ENCODE peak calls at places on chromosomes 5 and 9, in seven cellular contexts. One of them, this sample, is unnamed.
A peak's percentile ranks its signal among the peaks of the same experiment; 100 is the strongest.

GRCh38 chr5:82375488-82376294 is 97.5 kb upstream of the RPS23 start:
- DNase-seq in tibial nerve: no peak
- DNase-seq in NT2/D1: no peak
- DNase-seq in effector memory CD4-positive, alpha-beta T cell: no peak
- DNase-seq in BE2C: peak; percentile 16
- DNase-seq in right atrium auricular region: no peak
- DNase-seq in ascending aorta: no peak
- DNase-seq in this sample: no peak

GRCh38 chr5:73901045-73901444 is 275.0 kb downstream of the ARHGEF28 start:
- DNase-seq in tibial nerve: peak; percentile 41
- DNase-seq in NT2/D1: no peak
- DNase-seq in effector memory CD4-positive, alpha-beta T cell: no peak
- DNase-seq in BE2C: no peak
- DNase-seq in right atrium auricular region: no peak
- DNase-seq in ascending aorta: no peak
- DNase-seq in this sample: no peak

GRCh38 chr5:116539222-116539621 is 35.4 kb downstream of the SEMA6A start:
- DNase-seq in tibial nerve: no peak
- DNase-seq in NT2/D1: no peak
- DNase-seq in effector memory CD4-positive, alpha-beta T cell: no peak
- DNase-seq in BE2C: no peak
- DNase-seq in right atrium auricular region: no peak
- DNase-seq in ascending aorta: no peak
- DNase-seq in this sample: no peak

GRCh38 chr9:128555180-128555721 is 2.9 kb downstream of the SPTAN1 start:
- DNase-seq in tibial nerve: no peak
- DNase-seq in NT2/D1: peak; percentile 69
- DNase-seq in effector memory CD4-positive, alpha-beta T cell: no peak
- DNase-seq in BE2C: no peak
- DNase-seq in right atrium auricular region: no peak
- DNase-seq in ascending aorta: no peak
- DNase-seq in this sample: peak; percentile 76

GRCh38 chr5:32170303-32171170 is 3.6 kb downstream of the GOLPH3 start:
- DNase-seq in tibial nerve: no peak
- DNase-seq in NT2/D1: no peak
- DNase-seq in effector memory CD4-positive, alpha-beta T cell: no peak
- DNase-seq in BE2C: no peak
- DNase-seq in right atrium auricular region: peak; percentile 30
- DNase-seq in ascending aorta: no peak
- DNase-seq in this sample: no peak

GRCh38 chr5:142845954-142846398 is 75.8 kb downstream of the ARHGAP26 start:
- DNase-seq in tibial nerve: no peak
- DNase-seq in NT2/D1: no peak
- DNase-seq in effector memory CD4-positive, alpha-beta T cell: no peak
- DNase-seq in BE2C: no peak
- DNase-seq in right atrium auricular region: no peak
- DNase-seq in ascending aorta: no peak
- DNase-seq in this sample: peak; percentile 77

GRCh38 chr5:40983781-40984180 is 74.5 kb downstream of the C7 start:
- DNase-seq in tibial nerve: no peak
- DNase-seq in NT2/D1: no peak
- DNase-seq in effector memory CD4-positive, alpha-beta T cell: no peak
- DNase-seq in BE2C: no peak
- DNase-seq in right atrium auricular region: no peak
- DNase-seq in ascending aorta: no peak
- DNase-seq in this sample: no peak

GRCh38 chr5:39256472-39256871 is 37.1 kb upstream of the FYB1 start:
- DNase-seq in tibial nerve: no peak
- DNase-seq in NT2/D1: no peak
- DNase-seq in effector memory CD4-positive, alpha-beta T cell: no peak
- DNase-seq in BE2C: no peak
- DNase-seq in right atrium auricular region: no peak
- DNase-seq in ascending aorta: no peak
- DNase-seq in this sample: no peak

GRCh38 chr5:153969563-153969895 is 69.2 kb downstream of the FAM114A2 start:
- DNase-seq in tibial nerve: no peak
- DNase-seq in NT2/D1: no peak
- DNase-seq in effector memory CD4-positive, alpha-beta T cell: no peak
- DNase-seq in BE2C: no peak
- DNase-seq in right atrium auricular region: no peak
- DNase-seq in ascending aorta: no peak
- DNase-seq in this sample: no peak

GRCh38 chr9:121707477-121708424 is 56.3 kb downstream of the DAB2IP start:
- DNase-seq in tibial nerve: no peak
- DNase-seq in NT2/D1: no peak
- DNase-seq in effector memory CD4-positive, alpha-beta T cell: no peak
- DNase-seq in BE2C: no peak
- DNase-seq in right atrium auricular region: no peak
- DNase-seq in ascending aorta: no peak
- DNase-seq in this sample: no peak

GRCh38 chr9:94937214-94937903 is 210.9 kb downstream of the AOPEP start:
- DNase-seq in tibial nerve: no peak
- DNase-seq in NT2/D1: no peak
- DNase-seq in effector memory CD4-positive, alpha-beta T cell: no peak
- DNase-seq in BE2C: no peak
- DNase-seq in right atrium auricular region: no peak
- DNase-seq in ascending aorta: peak; percentile 44
- DNase-seq in this sample: no peak

GRCh38 chr9:130860458-130861316 is 25.6 kb downstream of the ABL1 start:
- DNase-seq in tibial nerve: peak; percentile 82
- DNase-seq in NT2/D1: no peak
- DNase-seq in effector memory CD4-positive, alpha-beta T cell: no peak
- DNase-seq in BE2C: no peak
- DNase-seq in right atrium auricular region: peak; percentile 98
- DNase-seq in ascending aorta: peak; percentile 95
- DNase-seq in this sample: no peak

GRCh38 chr5:150514708-150515211 is 6.8 kb downstream of the NDST1 start:
- DNase-seq in tibial nerve: no peak
- DNase-seq in NT2/D1: no peak
- DNase-seq in effector memory CD4-positive, alpha-beta T cell: no peak
- DNase-seq in BE2C: peak; percentile 32
- DNase-seq in right atrium auricular region: no peak
- DNase-seq in ascending aorta: no peak
- DNase-seq in this sample: no peak

GRCh38 chr5:80192507-80193241 is 63.2 kb downstream of the SERINC5 start:
- DNase-seq in tibial nerve: no peak
- DNase-seq in NT2/D1: no peak
- DNase-seq in effector memory CD4-positive, alpha-beta T cell: no peak
- DNase-seq in BE2C: no peak
- DNase-seq in right atrium auricular region: no peak
- DNase-seq in ascending aorta: no peak
- DNase-seq in this sample: peak; percentile 56
- H3K4me3 ChIP-seq in tibial nerve: no peak overlapping the region
- H3K4me3 ChIP-seq in NT2/D1: no peak overlapping the region
- H3K4me3 ChIP-seq in effector memory CD4-positive, alpha-beta T cell: peak overlapping the region; percentile 7
- H3K4me3 ChIP-seq in BE2C: no peak overlapping the region
- H3K4me3 ChIP-seq in right atrium auricular region: peak overlapping the region; percentile 13
- H3K4me3 ChIP-seq in ascending aorta: no peak overlapping the region
- H3K4me3 ChIP-seq in this sample: no peak overlapping the region

DNA sequence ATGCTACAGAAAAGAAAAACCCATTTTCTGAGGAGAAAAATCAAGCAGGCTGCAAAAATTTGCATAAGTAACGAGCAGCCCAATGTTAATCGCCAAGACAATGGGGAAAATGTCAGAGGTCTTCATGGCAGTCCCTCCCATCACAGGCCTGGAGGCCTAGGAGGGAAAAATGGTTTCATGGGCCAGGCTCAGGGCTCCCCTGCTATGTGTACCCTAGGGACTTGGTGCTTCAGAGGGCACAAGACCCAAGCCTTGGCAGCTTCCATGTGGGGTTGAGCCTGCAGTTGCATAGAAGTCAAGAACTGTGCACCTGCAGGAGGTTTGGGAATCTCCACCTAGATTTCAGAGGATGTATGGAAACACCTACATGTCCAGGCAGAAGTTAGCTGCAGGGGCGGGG is 10.4 kb downstream of the CAAP1 start:
- DNase-seq in tibial nerve: no peak
- DNase-seq in NT2/D1: no peak
- DNase-seq in effector memory CD4-positive, alpha-beta T cell: no peak
- DNase-seq in BE2C: no peak
- DNase-seq in right atrium auricular region: no peak
- DNase-seq in ascending aorta: no peak
- DNase-seq in this sample: no peak
- H3K36me3 ChIP-seq in tibial nerve: peaks cover 67% of the 10 kb centered on the region
- H3K36me3 ChIP-seq in NT2/D1: peaks cover 77% of the 10 kb centered on the region
- H3K36me3 ChIP-seq in effector memory CD4-positive, alpha-beta T cell: peaks cover 47% of the 10 kb centered on the region
- H3K36me3 ChIP-seq in BE2C: peaks cover 54% of the 10 kb centered on the region
- H3K36me3 ChIP-seq in right atrium auricular region: peaks cover 40% of the 10 kb centered on the region
- H3K36me3 ChIP-seq in ascending aorta: peaks cover 64% of the 10 kb centered on the region
- H3K36me3 ChIP-seq in this sample: peaks cover 94% of the 10 kb centered on the region

GRCh38 chr5:84249918-84250635 is 134.6 kb downstream of the EDIL3 start:
- DNase-seq in tibial nerve: no peak
- DNase-seq in NT2/D1: no peak
- DNase-seq in effector memory CD4-positive, alpha-beta T cell: no peak
- DNase-seq in BE2C: no peak
- DNase-seq in right atrium auricular region: no peak
- DNase-seq in ascending aorta: no peak
- DNase-seq in this sample: peak; percentile 52
- H3K4me3 ChIP-seq in tibial nerve: no peak overlapping the region
- H3K4me3 ChIP-seq in NT2/D1: no peak overlapping the region
- H3K4me3 ChIP-seq in effector memory CD4-positive, alpha-beta T cell: no peak overlapping the region
- H3K4me3 ChIP-seq in BE2C: no peak overlapping the region
- H3K4me3 ChIP-seq in right atrium auricular region: no peak overlapping the region
- H3K4me3 ChIP-seq in ascending aorta: no peak overlapping the region
- H3K4me3 ChIP-seq in this sample: no peak overlapping the region

GRCh38 chr5:1467341-1468246 is 22.4 kb upstream of the SLC6A3 start:
- DNase-seq in tibial nerve: no peak
- DNase-seq in NT2/D1: no peak
- DNase-seq in effector memory CD4-positive, alpha-beta T cell: no peak
- DNase-seq in BE2C: peak; percentile 10
- DNase-seq in right atrium auricular region: no peak
- DNase-seq in ascending aorta: peak; percentile 58
- DNase-seq in this sample: peak; percentile 48
- H3K36me3 ChIP-seq in tibial nerve: peaks cover 66% of the 10 kb centered on the region
- H3K36me3 ChIP-seq in NT2/D1: peaks cover 96% of the 10 kb centered on the region
- H3K36me3 ChIP-seq in effector memory CD4-positive, alpha-beta T cell: peaks cover 18% of the 10 kb centered on the region
- H3K36me3 ChIP-seq in BE2C: peaks cover 40% of the 10 kb centered on the region
- H3K36me3 ChIP-seq in right atrium auricular region: peaks cover 17% of the 10 kb centered on the region
- H3K36me3 ChIP-seq in ascending aorta: peaks cover 83% of the 10 kb centered on the region
- H3K36me3 ChIP-seq in this sample: peaks cover 40% of the 10 kb centered on the region

DNA sequence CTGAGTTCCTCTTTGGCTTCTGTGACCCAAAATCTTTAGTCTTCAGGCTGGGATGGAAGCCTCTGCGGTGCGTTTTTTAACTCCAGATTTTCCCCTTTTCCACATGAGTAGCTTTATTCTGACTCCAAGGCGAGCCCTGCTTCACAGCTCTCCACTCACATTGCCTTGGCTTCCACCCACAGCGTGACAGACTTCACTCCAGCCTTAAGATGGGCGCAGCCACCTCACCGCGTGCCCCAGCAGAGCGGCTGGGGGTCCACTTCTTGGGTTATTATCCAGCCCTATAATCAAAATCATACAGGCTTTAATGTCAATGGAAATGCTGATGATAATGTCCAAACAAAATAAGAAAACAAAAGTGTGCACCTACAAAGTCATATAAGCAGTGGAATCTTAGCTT is 1.2 kb downstream of the EXOC3 start:
- DNase-seq in tibial nerve: no peak
- DNase-seq in NT2/D1: no peak
- DNase-seq in effector memory CD4-positive, alpha-beta T cell: no peak
- DNase-seq in BE2C: no peak
- DNase-seq in right atrium auricular region: no peak
- DNase-seq in ascending aorta: peak; percentile 55
- DNase-seq in this sample: peak; percentile 21
- H3K4me3 ChIP-seq in tibial nerve: peak overlapping the region; percentile 93
- H3K4me3 ChIP-seq in NT2/D1: no peak overlapping the region
- H3K4me3 ChIP-seq in effector memory CD4-positive, alpha-beta T cell: peak overlapping the region; percentile 91
- H3K4me3 ChIP-seq in BE2C: peak overlapping the region; percentile 93
- H3K4me3 ChIP-seq in right atrium auricular region: peak overlapping the region; percentile 87
- H3K4me3 ChIP-seq in ascending aorta: peak overlapping the region; percentile 92
- H3K4me3 ChIP-seq in this sample: peak overlapping the region; percentile 97

GRCh38 chr5:95915999-95916686 is 45.5 kb downstream of the ELL2 start:
- DNase-seq in tibial nerve: no peak
- DNase-seq in NT2/D1: no peak
- DNase-seq in effector memory CD4-positive, alpha-beta T cell: no peak
- DNase-seq in BE2C: no peak
- DNase-seq in right atrium auricular region: no peak
- DNase-seq in ascending aorta: no peak
- DNase-seq in this sample: no peak
- H3K36me3 ChIP-seq in tibial nerve: peaks cover 10% of the 10 kb centered on the region
- H3K36me3 ChIP-seq in NT2/D1: no peaks in the 10 kb centered on the region
- H3K36me3 ChIP-seq in effector memory CD4-positive, alpha-beta T cell: peaks cover 9% of the 10 kb centered on the region
- H3K36me3 ChIP-seq in BE2C: no peaks in the 10 kb centered on the region
- H3K36me3 ChIP-seq in right atrium auricular region: no peaks in the 10 kb centered on the region
- H3K36me3 ChIP-seq in ascending aorta: peaks cover 14% of the 10 kb centered on the region
- H3K36me3 ChIP-seq in this sample: peaks cover 60% of the 10 kb centered on the region

DNA sequence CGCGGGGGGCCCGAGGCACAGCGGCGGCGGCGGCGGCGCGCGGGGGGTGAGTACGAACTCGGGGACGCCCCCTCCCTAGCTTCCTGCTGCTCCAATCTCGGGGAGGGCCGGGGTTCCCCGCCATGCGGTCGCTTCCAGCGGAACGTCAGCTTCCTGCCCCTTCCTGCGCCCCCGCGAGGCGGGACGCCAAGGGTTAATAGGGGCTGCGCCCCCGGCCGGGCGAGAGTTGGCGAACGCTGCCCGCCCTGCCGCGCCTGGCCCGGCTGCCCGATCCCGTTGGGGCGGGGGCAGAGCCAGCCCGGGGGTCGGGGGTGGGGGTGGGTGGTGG is 594 bp downstream of the COL27A1 start:
- DNase-seq in tibial nerve: no peak
- DNase-seq in NT2/D1: no peak
- DNase-seq in effector memory CD4-positive, alpha-beta T cell: no peak
- DNase-seq in BE2C: no peak
- DNase-seq in right atrium auricular region: no peak
- DNase-seq in ascending aorta: no peak
- DNase-seq in this sample: peak; percentile 78
- H3K4me3 ChIP-seq in tibial nerve: peak overlapping the region; percentile 73
- H3K4me3 ChIP-seq in NT2/D1: peak overlapping the region; percentile 49
- H3K4me3 ChIP-seq in effector memory CD4-positive, alpha-beta T cell: peak overlapping the region; percentile 57
- H3K4me3 ChIP-seq in BE2C: peak overlapping the region; percentile 41
- H3K4me3 ChIP-seq in right atrium auricular region: peak overlapping the region; percentile 70
- H3K4me3 ChIP-seq in ascending aorta: peak overlapping the region; percentile 91
- H3K4me3 ChIP-seq in this sample: peak overlapping the region; percentile 94